ENCODE peak calls at places on chromosomes 4 and X, in seven cellular contexts. L, E, J, A, H, P and D are unnamed samples.

GRCh38 chr4:82851902-82852750 is 38.8 kb downstream of the SEC31A start:
- DNase-seq in L (no peak), E (peak), J (no peak), A (no peak), H (peak), P (no peak), D (no peak)

GRCh38 chrX:41127476-41128192 is 42.4 kb downstream of the USP9X start:
- DNase-seq in L (no peak), E (no peak), J (no peak), A (no peak), H (no peak), P (no peak), D (no peak)

GRCh38 chr4:151688785-151689043 is 72.1 kb downstream of the GATB start:
- DNase-seq in L (no peak), E (no peak), J (no peak), A (no peak), H (no peak), P (no peak), D (no peak)

GRCh38 chr4:53476232-53477037 is 99.0 kb downstream of the FIP1L1 start:
- DNase-seq in L (no peak), E (no peak), J (peak), A (peak), H (no peak), P (no peak), D (peak)

GRCh38 chr4:168886361-168886760 is 123.7 kb downstream of the CBR4 start:
- DNase-seq in L (no peak), E (no peak), J (no peak), A (no peak), H (no peak), P (no peak), D (no peak)

GRCh38 chr4:128525939-128526630 is 238.5 kb upstream of the PGRMC2 start:
- DNase-seq in L (no peak), E (no peak), J (no peak), A (no peak), H (no peak), P (no peak), D (no peak)

GRCh38 chr4:123652501-123652900 is 255.9 kb downstream of the SPRY1 start:
- DNase-seq in L (no peak), E (no peak), J (no peak), A (no peak), H (no peak), P (no peak), D (no peak)

GRCh38 chr4:129822708-129823504 is 727.0 kb downstream of the C4orf33 start:
- DNase-seq in L (no peak), E (no peak), J (no peak), A (no peak), H (no peak), P (no peak), D (no peak)

GRCh38 chrX:103878466-103879151 is 46.6 kb upstream of the RAB9B start:
- DNase-seq in L (no peak), E (no peak), J (no peak), A (peak), H (no peak), P (no peak), D (no peak)

GRCh38 chr4:66565796-66566195 is 895.5 kb upstream of the EPHA5 start:
- DNase-seq in L (no peak), E (no peak), J (no peak), A (no peak), H (no peak), P (no peak), D (no peak)

GRCh38 chr4:16237715-16238114 is 11.4 kb upstream of the TAPT1 start:
- DNase-seq in L (no peak), E (no peak), J (no peak), A (no peak), H (no peak), P (no peak), D (no peak)

GRCh38 chrX:103756736-103757135 is 19.9 kb upstream of the PLP1 start:
- DNase-seq in L (no peak), E (no peak), J (no peak), A (no peak), H (no peak), P (no peak), D (no peak)

GRCh38 chr4:137116144-137116543 is 416.1 kb downstream of the PCDH18 start:
- DNase-seq in L (no peak), E (no peak), J (no peak), A (no peak), H (no peak), P (no peak), D (no peak)

GRCh38 chr4:3791910-3792542 is 25.8 kb downstream of the ADRA2C start:
- DNase-seq in L (peak), E (no peak), J (no peak), A (peak), H (peak), P (no peak), D (no peak)

GRCh38 chr4:73761856-73762255 is 21.5 kb downstream of the CXCL8 start:
- DNase-seq in L (no peak), E (peak), J (no peak), A (no peak), H (no peak), P (no peak), D (no peak)

GRCh38 chr4:15551740-15552446 is 82.2 kb downstream of the CC2D2A start:
- DNase-seq in L (no peak), E (no peak), J (no peak), A (no peak), H (no peak), P (no peak), D (no peak)

GRCh38 chr4:181909368-181909767 is 333.8 kb upstream of the TENM3 start:
- DNase-seq in L (no peak), E (no peak), J (no peak), A (no peak), H (no peak), P (no peak), D (no peak)

GRCh38 chr4:184039963-184040383 is 134.9 kb downstream of the STOX2 start:
- DNase-seq in L (no peak), E (no peak), J (no peak), A (peak), H (peak), P (no peak), D (no peak)

GRCh38 chr4:166091146-166091545 is 218.1 kb downstream of the TLL1 start:
- DNase-seq in L (no peak), E (peak), J (no peak), A (no peak), H (no peak), P (no peak), D (no peak)

GRCh38 chr4:38925492-38926418 is 58.1 kb downstream of the FAM114A1 start:
- DNase-seq in L (no peak), E (no peak), J (no peak), A (no peak), H (no peak), P (no peak), D (no peak)

GRCh38 chr4:25694466-25694865 is 38.8 kb downstream of the SLC34A2 start:
- DNase-seq in L (no peak), E (no peak), J (no peak), A (no peak), H (no peak), P (no peak), D (no peak)

GRCh38 chr4:148044889-148045352 is 313.0 kb downstream of the ARHGAP10 start:
- DNase-seq in L (no peak), E (no peak), J (no peak), A (no peak), H (no peak), P (no peak), D (no peak)

GRCh38 chr4:80136238-80136637 is 61.1 kb upstream of the PRDM8 start:
- DNase-seq in L (no peak), E (peak), J (no peak), A (no peak), H (no peak), P (no peak), D (no peak)

GRCh38 chr4:47032405-47033106 is 1.2 kb downstream of the GABRB1 start:
- DNase-seq in L (peak), E (peak), J (no peak), A (peak), H (peak), P (peak), D (peak)

GRCh38 chrX:52346462-52347165 is 22.2 kb upstream of the XAGE2 start:
- DNase-seq in L (no peak), E (no peak), J (no peak), A (no peak), H (no peak), P (no peak), D (no peak)

GRCh38 chr4:2067446-2068197 is 8.5 kb downstream of the NAT8L start:
- DNase-seq in L (no peak), E (no peak), J (no peak), A (no peak), H (no peak), P (no peak), D (no peak)

GRCh38 chr4:3291969-3292570 is 751 bp upstream of the RGS12 start:
- DNase-seq in L (peak), E (no peak), J (no peak), A (peak), H (peak), P (no peak), D (peak)

GRCh38 chrX:148624951-148625350 is 124.5 kb downstream of the AFF2 start:
- DNase-seq in L (no peak), E (no peak), J (no peak), A (no peak), H (no peak), P (no peak), D (no peak)